ENCODE peak calls at places on chromosomes 13 and 19, in six cellular contexts. M is type B pancreatic cell, T is IMR-90, N is lower leg skin, B is HFFc6, L is omental fat pad. V is an unnamed sample.

GRCh38 chr13:70634893-70635292 is 526.6 kb upstream of the KLHL1 start:
- DNase-seq in N (no peak), B (no peak), M (no peak), T (no peak), L (no peak), V (no peak)

GRCh38 chr13:50798923-50799322 is 44.6 kb downstream of the DLEU7 start:
- DNase-seq in B (no peak), T (no peak), L (no peak), M (no peak), N (no peak), V (no peak)

GRCh38 chr13:34413538-34414210 is 528.4 kb upstream of the NBEA start:
- DNase-seq in L (no peak), N (no peak), M (no peak), T (no peak), B (no peak), V (no peak)

GRCh38 chr13:89465366-89465765 is 1794.2 kb downstream of the SLITRK5 start:
- DNase-seq in T (no peak), N (no peak), M (no peak), B (no peak), L (no peak), V (no peak)

GRCh38 chr13:25046985-25047660 is 48.8 kb upstream of the PABPC3 start:
- DNase-seq in M (no peak), T (peak), N (no peak), B (no peak), L (no peak), V (peak)

GRCh38 chr13:106087201-106087600 is 448.3 kb downstream of the EFNB2 start:
- DNase-seq in T (no peak), N (no peak), L (no peak), B (no peak), M (no peak), V (no peak)

GRCh38 chr19:35090160-35090794 is 25.3 kb upstream of the FXYD3 start:
- DNase-seq in L (peak), T (peak), M (no peak), B (peak), N (no peak), V (peak)

GRCh38 chr13:29497137-29497654 is 98.3 kb downstream of the SLC7A1 start:
- DNase-seq in L (no peak), T (peak), M (no peak), N (no peak), B (no peak), V (peak)

GRCh38 chr19:29596885-29597525 is 9.1 kb upstream of the POP4 start:
- DNase-seq in B (peak), L (no peak), M (no peak), T (peak), N (no peak), V (peak)
- TF ChIP-seq CTCF in B (peak), L (no peak), M (peak), T (peak), N (no peak), V (peak)

DNA sequence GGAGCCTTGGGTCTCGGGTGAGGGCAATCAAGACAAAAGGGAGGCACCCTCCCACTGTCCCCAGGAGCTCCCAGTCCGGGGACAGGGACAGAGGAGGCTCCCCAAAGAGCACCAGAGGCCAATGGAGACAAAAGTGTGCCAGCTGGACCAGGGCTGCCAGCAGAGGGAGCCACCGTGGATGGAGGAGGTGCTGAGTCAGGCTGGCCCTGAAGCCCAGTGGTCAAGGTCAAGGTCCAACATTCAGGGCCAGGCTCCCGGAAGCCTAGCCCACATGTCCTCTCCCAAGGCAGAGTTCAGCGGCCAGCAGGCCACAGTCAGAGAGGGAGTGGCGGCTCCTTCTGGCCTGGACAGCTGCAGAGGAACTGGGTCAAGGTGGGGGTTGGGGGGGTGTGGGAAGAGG is 8.4 kb downstream of the COL5A3 start:
- DNase-seq in T (no peak), M (no peak), L (no peak), B (no peak), N (no peak), V (peak)
- TF ChIP-seq CTCF in T (peak), M (peak), L (no peak), B (peak), N (no peak), V (no peak)

DNA sequence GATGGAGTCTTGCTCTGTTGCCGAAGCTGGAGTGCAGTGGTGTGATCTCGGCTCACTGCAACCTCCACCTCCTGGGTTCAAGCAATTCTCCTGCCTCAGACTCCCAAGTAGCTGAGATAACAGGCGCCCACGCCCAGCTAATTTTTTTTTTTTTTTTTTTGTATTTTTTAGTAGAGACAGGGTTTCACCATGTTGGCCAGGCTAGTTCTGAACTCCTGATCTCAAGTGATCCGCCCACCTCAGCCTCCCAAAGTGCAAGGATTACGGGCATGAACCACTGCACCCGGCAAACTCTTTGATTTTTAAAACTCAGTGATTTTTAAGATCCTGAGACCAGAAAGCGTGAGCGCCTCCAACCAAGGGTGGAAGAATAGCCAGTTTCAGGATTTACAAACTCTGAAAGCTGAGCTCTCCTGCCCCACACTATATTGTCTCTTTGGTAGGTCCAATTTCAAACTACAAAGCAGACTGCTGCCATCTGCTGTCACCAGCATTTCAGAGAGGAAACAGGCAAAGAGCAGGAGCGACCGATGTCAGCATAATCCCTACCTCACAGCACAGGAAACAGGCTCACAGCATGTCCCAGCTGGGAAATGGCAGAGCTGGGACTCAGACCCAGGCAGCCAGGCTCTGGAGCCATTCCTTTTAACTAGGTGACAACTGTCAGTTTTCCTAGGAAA is 9.2 kb downstream of the NOSIP start:
- DNase-seq in L (no peak), M (no peak), N (no peak), T (no peak), B (no peak), V (no peak)
- TF ChIP-seq CTCF in L (no peak), M (no peak), N (no peak), T (no peak), B (no peak), V (no peak)

GRCh38 chr19:42323473-42323851 is 2.0 kb upstream of the MEGF8 start:
- DNase-seq in N (no peak), M (no peak), B (no peak), T (no peak), L (no peak), V (peak)

GRCh38 chr19:42323852-42324654 is 1.4 kb upstream of the MEGF8 start:
- DNase-seq in N (no peak), T (no peak), B (no peak), M (no peak), L (no peak), V (peak)

GRCh38 chr19:42325308-42325895 is at the start of gene MEGF8:
- DNase-seq in T (peak), N (peak), L (peak), M (peak), B (peak), V (peak)

GRCh38 chr19:42325896-42326771 is 699 bp downstream of the MEGF8 start:
- DNase-seq in M (no peak), B (no peak), T (no peak), N (peak), L (no peak), V (peak)

DNA sequence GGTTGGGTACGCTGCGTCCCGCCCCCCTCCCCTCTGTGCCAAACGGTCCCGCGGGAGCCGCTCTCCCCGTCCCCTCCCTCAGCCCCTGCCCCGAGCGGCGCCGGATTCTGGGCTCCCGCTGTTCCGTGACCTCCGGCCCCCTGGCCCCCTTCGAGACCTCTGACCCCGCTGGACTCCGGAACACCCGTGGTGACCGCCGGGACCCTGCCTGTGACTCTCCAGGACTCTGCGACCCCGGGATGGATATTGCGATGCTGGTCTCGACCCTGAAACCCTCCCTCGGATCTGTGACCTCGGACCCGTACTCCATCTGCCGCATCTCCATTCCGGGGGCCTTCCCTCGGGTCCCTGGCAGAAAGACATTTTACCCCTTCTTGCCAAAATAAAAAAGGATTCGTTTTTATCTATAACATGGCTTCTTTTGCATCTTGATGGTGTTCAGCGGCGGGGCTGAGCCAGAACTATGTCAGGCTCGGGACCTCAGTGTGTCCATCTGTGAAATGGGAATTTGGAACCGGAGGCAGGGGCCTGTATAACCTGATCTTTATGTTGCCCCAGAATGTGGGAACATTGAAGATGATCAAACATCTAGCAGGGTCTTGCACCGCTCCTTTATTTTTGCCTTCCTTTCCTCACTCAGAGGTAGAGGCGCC is 654 bp upstream of the MEGF8 start:
- DNase-seq in N (no peak), T (no peak), M (no peak), B (no peak), L (no peak), V (peak)
- TF ChIP-seq CTCF in N (no peak), T (no peak), M (peak), B (no peak), L (no peak), V (peak)

GRCh38 chr13:110715395-110716234 is 2.1 kb downstream of the ING1 start:
- DNase-seq in T (peak), N (peak), M (peak), B (peak), L (peak), V (peak)

GRCh38 chr13:110714798-110715394 is 1.4 kb downstream of the ING1 start:
- DNase-seq in T (peak), N (peak), L (peak), M (peak), B (no peak), V (peak)

GRCh38 chr13:110712849-110713641 is 455 bp upstream of the ING1 start:
- DNase-seq in L (peak), T (peak), B (peak), N (peak), M (peak), V (peak)

GRCh38 chr13:110713642-110713952 is at the start of gene ING1:
- DNase-seq in L (no peak), T (no peak), M (no peak), B (no peak), N (no peak), V (no peak)

GRCh38 chr13:110713981-110714797 is 689 bp downstream of the ING1 start:
- DNase-seq in M (no peak), T (peak), B (peak), L (no peak), N (peak), V (peak)
- TF ChIP-seq CTCF in M (no peak), T (no peak), B (no peak), L (no peak), N (no peak), V (no peak)

GRCh38 chr13:82480415-82480814 is 1401.9 kb downstream of the SLITRK1 start:
- DNase-seq in B (peak), M (no peak), N (no peak), L (no peak), T (no peak), V (no peak)
- TF ChIP-seq CTCF in B (peak), M (peak), N (no peak), L (no peak), T (no peak), V (peak)

DNA sequence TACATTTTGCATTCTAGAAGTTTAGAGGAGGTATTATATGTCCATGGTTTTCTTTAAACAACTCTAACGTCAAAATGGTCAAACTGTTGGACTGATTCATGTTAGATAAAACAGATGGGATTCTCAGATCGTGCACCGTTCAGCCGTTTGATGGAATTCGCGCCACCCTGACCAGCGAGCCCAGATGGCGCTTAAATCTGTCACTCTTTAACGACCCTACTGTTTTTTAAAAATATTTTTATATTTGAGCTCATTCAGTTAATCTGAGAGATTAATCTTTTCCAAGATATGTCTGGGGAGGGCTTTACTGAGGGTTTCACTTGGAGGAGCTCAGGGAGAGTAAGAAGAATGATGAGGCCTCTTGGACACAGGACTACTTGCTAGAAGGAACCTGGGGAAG is 164.4 kb downstream of the TM9SF2 start:
- DNase-seq in M (no peak), T (no peak), N (no peak), L (no peak), B (no peak), V (no peak)
- TF ChIP-seq CTCF in M (no peak), T (no peak), N (no peak), L (no peak), B (no peak), V (no peak)

GRCh38 chr19:30882411-30883005 is 466.7 kb downstream of the TSHZ3 start:
- DNase-seq in L (no peak), T (no peak), M (peak), B (no peak), N (peak), V (no peak)
- TF ChIP-seq CTCF in L (no peak), T (no peak), M (no peak), B (no peak), N (no peak), V (no peak)